ENCODE peak calls at places on chromosomes 5 and 9, in six cellular contexts. One of them, this sample, is unnamed.

GRCh38 chr5:1563617-1564181 is 39.9 kb upstream of the LPCAT1 start:
- DNase-seq in K562: no peak
- DNase-seq in HepG2: no peak
- DNase-seq in H1: no peak
- DNase-seq in NT2/D1: no peak
- DNase-seq in GM12878: no peak
- DNase-seq in this sample: no peak

GRCh38 chr9:14746655-14747054 is 24.1 kb upstream of the CER1 start:
- DNase-seq in K562: no peak
- DNase-seq in HepG2: no peak
- DNase-seq in H1: no peak
- DNase-seq in NT2/D1: no peak
- DNase-seq in GM12878: no peak
- DNase-seq in this sample: no peak

GRCh38 chr5:14608169-14608568 is 26.6 kb downstream of the OTULINL start:
- DNase-seq in K562: no peak
- DNase-seq in HepG2: no peak
- DNase-seq in H1: no peak
- DNase-seq in NT2/D1: no peak
- DNase-seq in GM12878: no peak
- DNase-seq in this sample: no peak

GRCh38 chr9:100774962-100775361 is 197.1 kb downstream of the CAVIN4 start:
- DNase-seq in K562: no peak
- DNase-seq in HepG2: no peak
- DNase-seq in H1: no peak
- DNase-seq in NT2/D1: no peak
- DNase-seq in GM12878: no peak
- DNase-seq in this sample: no peak

GRCh38 chr5:178990491-178990890 is 4.6 kb downstream of the GRM6 start:
- DNase-seq in K562: no peak
- DNase-seq in HepG2: no peak
- DNase-seq in H1: no peak
- DNase-seq in NT2/D1: no peak
- DNase-seq in GM12878: no peak
- DNase-seq in this sample: no peak

GRCh38 chr5:138336952-138337684 is 948 bp upstream of the FAM53C start:
- DNase-seq in K562: peak
- DNase-seq in HepG2: no peak
- DNase-seq in H1: no peak
- DNase-seq in NT2/D1: no peak
- DNase-seq in GM12878: no peak
- DNase-seq in this sample: peak

GRCh38 chr9:129146441-129146933 is 31.6 kb downstream of the IER5L start:
- DNase-seq in K562: no peak
- DNase-seq in HepG2: no peak
- DNase-seq in H1: no peak
- DNase-seq in NT2/D1: no peak
- DNase-seq in GM12878: no peak
- DNase-seq in this sample: no peak

GRCh38 chr9:18996191-18996590 is 36.8 kb downstream of the SAXO1 start:
- DNase-seq in K562: no peak
- DNase-seq in HepG2: no peak
- DNase-seq in H1: no peak
- DNase-seq in NT2/D1: no peak
- DNase-seq in GM12878: no peak
- DNase-seq in this sample: no peak

GRCh38 chr5:158707534-158707933 is 392.2 kb downstream of the EBF1 start:
- DNase-seq in K562: no peak
- DNase-seq in HepG2: no peak
- DNase-seq in H1: no peak
- DNase-seq in NT2/D1: no peak
- DNase-seq in GM12878: no peak
- DNase-seq in this sample: no peak

GRCh38 chr5:113336975-113337374 is 97.8 kb downstream of the TSSK1B start:
- DNase-seq in K562: peak
- DNase-seq in HepG2: peak
- DNase-seq in H1: peak
- DNase-seq in NT2/D1: no peak
- DNase-seq in GM12878: no peak
- DNase-seq in this sample: peak

GRCh38 chr5:107284822-107285510 is 385.8 kb downstream of the EFNA5 start:
- DNase-seq in K562: no peak
- DNase-seq in HepG2: no peak
- DNase-seq in H1: no peak
- DNase-seq in NT2/D1: no peak
- DNase-seq in GM12878: no peak
- DNase-seq in this sample: no peak

GRCh38 chr9:28155671-28156070 is 582.4 kb upstream of the C9orf72 start:
- DNase-seq in K562: no peak
- DNase-seq in HepG2: no peak
- DNase-seq in H1: no peak
- DNase-seq in NT2/D1: no peak
- DNase-seq in GM12878: no peak
- DNase-seq in this sample: no peak

GRCh38 chr9:109212768-109213167 is 45.7 kb upstream of the FRRS1L start:
- DNase-seq in K562: no peak
- DNase-seq in HepG2: no peak
- DNase-seq in H1: no peak
- DNase-seq in NT2/D1: no peak
- DNase-seq in GM12878: no peak
- DNase-seq in this sample: no peak

GRCh38 chr5:135013947-135014570 is 20.0 kb downstream of the PITX1 start:
- DNase-seq in K562: no peak
- DNase-seq in HepG2: peak
- DNase-seq in H1: no peak
- DNase-seq in NT2/D1: no peak
- DNase-seq in GM12878: no peak
- DNase-seq in this sample: no peak

GRCh38 chr5:168667301-168667859 is 88.2 kb upstream of the PANK3 start:
- DNase-seq in K562: no peak
- DNase-seq in HepG2: no peak
- DNase-seq in H1: no peak
- DNase-seq in NT2/D1: no peak
- DNase-seq in GM12878: no peak
- DNase-seq in this sample: no peak

GRCh38 chr9:21576331-21577189 is 94.4 kb upstream of the IFNE start:
- DNase-seq in K562: no peak
- DNase-seq in HepG2: peak
- DNase-seq in H1: no peak
- DNase-seq in NT2/D1: no peak
- DNase-seq in GM12878: peak
- DNase-seq in this sample: peak

GRCh38 chr9:100440071-100440470 is 13.1 kb downstream of the MSANTD3 start:
- DNase-seq in K562: no peak
- DNase-seq in HepG2: no peak
- DNase-seq in H1: no peak
- DNase-seq in NT2/D1: no peak
- DNase-seq in GM12878: no peak
- DNase-seq in this sample: no peak

GRCh38 chr9:16727452-16728127 is 142.9 kb downstream of the BNC2 start:
- DNase-seq in K562: no peak
- DNase-seq in HepG2: no peak
- DNase-seq in H1: no peak
- DNase-seq in NT2/D1: no peak
- DNase-seq in GM12878: no peak
- DNase-seq in this sample: no peak

GRCh38 chr5:17203329-17204132 is 13.9 kb upstream of the BASP1 start:
- DNase-seq in K562: peak
- DNase-seq in HepG2: peak
- DNase-seq in H1: no peak
- DNase-seq in NT2/D1: no peak
- DNase-seq in GM12878: no peak
- DNase-seq in this sample: peak

GRCh38 chr5:154830219-154830595 is 20.2 kb downstream of the FAXDC2 start:
- DNase-seq in K562: no peak
- DNase-seq in HepG2: no peak
- DNase-seq in H1: no peak
- DNase-seq in NT2/D1: no peak
- DNase-seq in GM12878: no peak
- DNase-seq in this sample: no peak

GRCh38 chr9:110115868-110116542 is 92.0 kb downstream of the C9orf152 start:
- DNase-seq in K562: no peak
- DNase-seq in HepG2: peak
- DNase-seq in H1: no peak
- DNase-seq in NT2/D1: no peak
- DNase-seq in GM12878: no peak
- DNase-seq in this sample: no peak

GRCh38 chr9:36118706-36119105 is 17.8 kb upstream of the GLIPR2 start:
- DNase-seq in K562: no peak
- DNase-seq in HepG2: no peak
- DNase-seq in H1: no peak
- DNase-seq in NT2/D1: no peak
- DNase-seq in GM12878: no peak
- DNase-seq in this sample: no peak

GRCh38 chr9:16899611-16900010 is 29.1 kb upstream of the BNC2 start:
- DNase-seq in K562: no peak
- DNase-seq in HepG2: no peak
- DNase-seq in H1: no peak
- DNase-seq in NT2/D1: peak
- DNase-seq in GM12878: no peak
- DNase-seq in this sample: no peak

GRCh38 chr9:127163409-127163808 is 41.0 kb upstream of the ANGPTL2 start:
- DNase-seq in K562: peak
- DNase-seq in HepG2: peak
- DNase-seq in H1: no peak
- DNase-seq in NT2/D1: no peak
- DNase-seq in GM12878: peak
- DNase-seq in this sample: no peak

GRCh38 chr9:78298046-78298511 is 1.2 kb downstream of the PSAT1 start:
- DNase-seq in K562: peak
- DNase-seq in HepG2: peak
- DNase-seq in H1: no peak
- DNase-seq in NT2/D1: no peak
- DNase-seq in GM12878: no peak
- DNase-seq in this sample: no peak
- TF ChIP-seq ZNF274 in K562: no peak
- TF ChIP-seq ZNF274 in HepG2: no peak
- TF ChIP-seq ZNF274 in H1: no peak
- TF ChIP-seq ZNF274 in NT2/D1: no peak
- TF ChIP-seq ZNF274 in GM12878: no peak
- TF ChIP-seq ZNF274 in this sample: no peak

DNA sequence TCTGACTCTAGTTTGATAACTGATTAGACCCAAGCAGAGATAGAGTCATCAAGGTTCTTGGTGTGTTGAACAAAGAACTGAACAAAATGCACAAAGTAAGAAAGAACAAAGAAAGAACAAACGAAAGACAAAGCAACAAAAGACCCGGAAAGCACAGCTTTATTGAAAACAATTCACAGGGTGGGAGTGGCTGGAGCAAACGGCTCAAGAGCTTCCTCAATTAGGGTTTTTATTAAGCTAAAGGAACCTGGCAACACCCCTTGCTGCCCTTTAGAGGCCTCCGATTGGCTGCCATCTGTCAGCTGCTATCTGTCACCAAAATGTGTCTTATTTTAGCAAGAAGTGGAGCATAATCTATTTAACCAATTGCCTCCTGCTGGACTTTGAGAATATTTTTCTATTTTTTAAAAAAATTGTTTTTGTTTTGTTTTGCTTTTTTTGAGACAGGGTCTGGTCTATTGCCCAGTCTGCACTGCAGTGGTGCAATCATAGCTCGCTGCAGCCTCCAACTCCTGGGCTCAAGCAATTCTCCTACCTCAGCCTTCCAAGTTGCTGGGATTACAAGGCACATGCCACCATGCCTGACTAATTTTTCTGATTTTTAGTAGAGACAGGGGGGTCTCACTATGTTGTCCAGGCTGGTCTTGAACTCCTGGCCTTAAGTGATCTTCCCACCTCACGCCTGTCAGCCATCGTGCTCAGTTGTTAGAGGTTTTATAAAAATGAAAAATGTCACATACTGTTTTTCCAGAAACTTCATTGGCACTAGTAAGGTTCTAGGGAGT is 7.6 kb upstream of the ABO start:
- DNase-seq in K562: no peak
- DNase-seq in HepG2: no peak
- DNase-seq in H1: no peak
- DNase-seq in NT2/D1: no peak
- DNase-seq in GM12878: no peak
- DNase-seq in this sample: no peak
- TF ChIP-seq ZNF274 in K562: no peak
- TF ChIP-seq ZNF274 in HepG2: no peak
- TF ChIP-seq ZNF274 in H1: no peak
- TF ChIP-seq ZNF274 in NT2/D1: no peak
- TF ChIP-seq ZNF274 in GM12878: no peak
- TF ChIP-seq ZNF274 in this sample: no peak

GRCh38 chr9:115008536-115008935 is 78.1 kb upstream of the TNFSF8 start:
- DNase-seq in K562: no peak
- DNase-seq in HepG2: no peak
- DNase-seq in H1: no peak
- DNase-seq in NT2/D1: peak
- DNase-seq in GM12878: no peak
- DNase-seq in this sample: no peak
- TF ChIP-seq ZNF274 in K562: no peak
- TF ChIP-seq ZNF274 in HepG2: no peak
- TF ChIP-seq ZNF274 in H1: no peak
- TF ChIP-seq ZNF274 in NT2/D1: no peak
- TF ChIP-seq ZNF274 in GM12878: no peak
- TF ChIP-seq ZNF274 in this sample: no peak

GRCh38 chr5:34012791-34013190 is 4.9 kb upstream of the AMACR start:
- DNase-seq in K562: no peak
- DNase-seq in HepG2: no peak
- DNase-seq in H1: no peak
- DNase-seq in NT2/D1: no peak
- DNase-seq in GM12878: no peak
- DNase-seq in this sample: no peak
- TF ChIP-seq ZNF274 in K562: no peak
- TF ChIP-seq ZNF274 in HepG2: no peak
- TF ChIP-seq ZNF274 in H1: no peak
- TF ChIP-seq ZNF274 in NT2/D1: no peak
- TF ChIP-seq ZNF274 in GM12878: no peak
- TF ChIP-seq ZNF274 in this sample: no peak

GRCh38 chr5:26024774-26025173 is 1013.6 kb downstream of the CDH9 start:
- DNase-seq in K562: no peak
- DNase-seq in HepG2: peak
- DNase-seq in H1: peak
- DNase-seq in NT2/D1: no peak
- DNase-seq in GM12878: no peak
- DNase-seq in this sample: no peak
- TF ChIP-seq ZNF274 in K562: no peak
- TF ChIP-seq ZNF274 in HepG2: no peak
- TF ChIP-seq ZNF274 in H1: no peak
- TF ChIP-seq ZNF274 in NT2/D1: no peak
- TF ChIP-seq ZNF274 in GM12878: no peak
- TF ChIP-seq ZNF274 in this sample: no peak

GRCh38 chr9:105884416-105884815 is 190.1 kb downstream of the TMEM38B start:
- DNase-seq in K562: no peak
- DNase-seq in HepG2: no peak
- DNase-seq in H1: no peak
- DNase-seq in NT2/D1: no peak
- DNase-seq in GM12878: no peak
- DNase-seq in this sample: no peak
- TF ChIP-seq ZNF274 in K562: no peak
- TF ChIP-seq ZNF274 in HepG2: no peak
- TF ChIP-seq ZNF274 in H1: no peak
- TF ChIP-seq ZNF274 in NT2/D1: no peak
- TF ChIP-seq ZNF274 in GM12878: no peak
- TF ChIP-seq ZNF274 in this sample: no peak

This sample was measured in HCT116.